ENCODE peak calls at places on chromosomes 11 and 22, in four cellular contexts. I is psoas muscle, J is NT2/D1, M is Peyer's patch. P is an unnamed sample.
A peak's percentile ranks its signal among the peaks of the same experiment; 100 is the strongest.

GRCh38 chr22:44795701-44796630 is 43.6 kb downstream of the ARHGAP8 start:
- DNase-seq in I (no peak), J (peak; percentile 44), M (no peak), P (no peak)

GRCh38 chr11:77879218-77879617 is 58.3 kb downstream of the AAMDC start:
- DNase-seq in I (peak; percentile 79), J (no peak), M (no peak), P (no peak)

GRCh38 chr11:134047586-134047999 is 21.3 kb upstream of the JAM3 start:
- DNase-seq in I (peak; percentile 84), J (no peak), M (peak; percentile 70), P (peak; percentile 62)

GRCh38 chr22:17917490-17917983 is 106.8 kb downstream of the MICAL3 start:
- DNase-seq in I (no peak), J (no peak), M (peak; percentile 93), P (peak; percentile 87)

GRCh38 chr11:43567396-43567975 is 113.1 kb upstream of the HSD17B12 start:
- DNase-seq in I (no peak), J (no peak), M (no peak), P (no peak)

GRCh38 chr11:23021287-23021863 is 161.1 kb upstream of the CCDC179 start:
- DNase-seq in I (no peak), J (peak; percentile 11), M (no peak), P (no peak)

GRCh38 chr22:18119409-18120110 is 9.0 kb downstream of the TUBA8 start:
- DNase-seq in I (peak; percentile 69), J (no peak), M (no peak), P (no peak)

GRCh38 chr11:64556721-64557250 is 34.2 kb upstream of the SLC22A12 start:
- DNase-seq in I (no peak), J (no peak), M (no peak), P (no peak)

GRCh38 chr11:72763823-72764222 is 11.6 kb upstream of the ARAP1 start:
- DNase-seq in I (no peak), J (no peak), M (no peak), P (no peak)

GRCh38 chr11:9273430-9274336 is 8.5 kb upstream of the DENND5A start:
- DNase-seq in I (no peak), J (no peak), M (peak; percentile 26), P (no peak)

GRCh38 chr22:35914665-35915476 is 113.8 kb downstream of the RBFOX2 start:
- DNase-seq in I (no peak), J (peak; percentile 46), M (peak; percentile 75), P (no peak)

GRCh38 chr11:32309541-32310217 is 125.7 kb downstream of the WT1 start:
- DNase-seq in I (no peak), J (no peak), M (no peak), P (no peak)

GRCh38 chr11:57479925-57480324 is 19.6 kb downstream of the RTN4RL2 start:
- DNase-seq in I (no peak), J (no peak), M (no peak), P (no peak)

GRCh38 chr11:60899021-60899936 is 7.1 kb downstream of the PRPF19 start:
- DNase-seq in I (no peak), J (peak; percentile 40), M (peak; percentile 75), P (peak; percentile 75)

GRCh38 chr11:60899977-60900376 is 6.4 kb downstream of the PRPF19 start:
- DNase-seq in I (no peak), J (no peak), M (no peak), P (no peak)

GRCh38 chr11:60891103-60891741 is 15.2 kb downstream of the PRPF19 start:
- DNase-seq in I (no peak), J (no peak), M (peak; percentile 45), P (no peak)

GRCh38 chr11:60897496-60897895 is 8.9 kb downstream of the PRPF19 start:
- DNase-seq in I (no peak), J (no peak), M (no peak), P (no peak)

GRCh38 chr11:60895687-60896086 is 10.7 kb downstream of the PRPF19 start:
- DNase-seq in I (no peak), J (no peak), M (no peak), P (peak; percentile 70)
- H3K36me3 ChIP-seq in I (peaks cover 97% of the 10 kb centered on the region), J (peaks cover 97% of the 10 kb centered on the region), M (no peaks in the 10 kb centered on the region), P (peaks cover 24% of the 10 kb centered on the region)

DNA sequence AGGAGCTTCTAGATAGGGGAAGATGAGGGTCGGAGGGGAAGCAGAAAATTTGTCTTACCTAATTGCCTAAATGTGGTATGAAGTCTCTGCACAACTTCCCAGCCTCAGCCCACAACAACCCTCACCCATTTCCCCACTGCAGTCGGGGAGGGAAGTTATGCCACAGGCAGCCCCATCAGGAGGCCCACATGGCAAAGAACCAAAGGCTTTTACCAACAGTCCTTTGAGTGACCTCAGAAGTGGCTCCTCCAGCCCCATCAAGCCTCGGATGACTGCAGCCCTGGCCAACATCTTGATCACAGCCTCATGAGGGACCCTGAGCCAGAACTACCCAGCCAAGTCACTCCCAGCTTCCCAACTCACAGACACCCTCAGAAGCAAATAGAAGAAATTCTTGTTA is 54.8 kb downstream of the CHST1 start:
- DNase-seq in I (no peak), J (no peak), M (no peak), P (no peak)
- H3K4me3 ChIP-seq in I (no peak overlapping the region), J (no peak overlapping the region), M (no peak overlapping the region), P (no peak overlapping the region)

DNA sequence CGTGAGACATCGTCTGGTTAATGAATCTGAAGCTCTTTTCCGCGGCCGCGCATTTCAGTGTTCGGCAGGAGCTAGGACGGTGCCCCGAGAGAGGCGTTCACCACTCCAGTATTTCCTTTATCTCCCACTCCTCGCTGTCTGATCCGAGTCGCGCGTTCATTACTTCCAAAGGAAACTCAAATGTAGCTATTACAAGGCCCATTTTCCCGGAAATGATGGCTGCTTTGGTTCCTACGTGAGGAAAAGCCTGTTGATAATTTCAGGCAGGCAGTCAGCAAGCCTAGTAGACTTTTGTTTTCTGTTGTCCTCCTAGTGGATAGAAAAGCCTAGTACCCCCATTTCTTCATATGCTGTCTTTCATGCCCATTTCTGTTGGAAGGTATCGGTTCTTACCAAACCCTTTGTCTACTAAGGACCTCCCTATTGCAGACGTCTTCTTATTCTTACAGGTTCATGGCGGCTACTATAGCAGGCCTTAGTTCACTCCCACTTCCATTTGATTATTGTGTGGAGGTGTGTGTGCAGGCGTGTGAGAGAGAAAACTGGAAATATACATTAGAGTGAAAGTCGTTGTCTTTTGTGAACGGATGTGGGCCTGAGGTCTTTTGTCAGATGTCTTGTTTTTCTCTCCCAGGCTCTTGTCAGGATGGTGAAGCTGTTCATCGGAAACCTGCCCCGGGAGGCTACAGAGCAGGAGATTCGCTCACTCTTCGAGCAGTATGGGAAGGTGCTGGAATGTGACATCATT is 737 bp downstream of the RBM4 start:
- DNase-seq in I (no peak), J (no peak), M (no peak), P (peak; percentile 55)
- H3K4me1 ChIP-seq in I (peaks cover 54% of the 10 kb centered on the region), J (peaks cover 16% of the 10 kb centered on the region), M (peaks cover 32% of the 10 kb centered on the region), P (peaks cover 55% of the 10 kb centered on the region)

GRCh38 chr11:125618383-125618782 is 6.6 kb upstream of the CHEK1 start:
- DNase-seq in I (no peak), J (no peak), M (no peak), P (no peak)
- H3K36me3 ChIP-seq in I (peaks cover 93% of the 10 kb centered on the region), J (peaks cover 73% of the 10 kb centered on the region), M (no peaks in the 10 kb centered on the region), P (peaks cover 13% of the 10 kb centered on the region)

GRCh38 chr11:3154001-3154599 is 11.0 kb downstream of the OSBPL5 start:
- DNase-seq in I (peak; percentile 23), J (no peak), M (no peak), P (no peak)
- H3K4me3 ChIP-seq in I (peak overlapping the region; percentile 0), J (no peak overlapping the region), M (peak overlapping the region; percentile 11), P (no peak overlapping the region)

GRCh38 chr22:37751449-37752188 is 54.8 kb downstream of the TRIOBP start:
- DNase-seq in I (no peak), J (no peak), M (no peak), P (no peak)

GRCh38 chr22:37752189-37753061 is 55.3 kb upstream of the GCAT start:
- DNase-seq in I (peak; percentile 94), J (no peak), M (peak; percentile 88), P (peak; percentile 83)

GRCh38 chr22:37749831-37750595 is 53.2 kb downstream of the TRIOBP start:
- DNase-seq in I (no peak), J (no peak), M (no peak), P (no peak)

GRCh38 chr22:37750596-37751162 is 53.8 kb downstream of the TRIOBP start:
- DNase-seq in I (no peak), J (no peak), M (no peak), P (no peak)

DNA sequence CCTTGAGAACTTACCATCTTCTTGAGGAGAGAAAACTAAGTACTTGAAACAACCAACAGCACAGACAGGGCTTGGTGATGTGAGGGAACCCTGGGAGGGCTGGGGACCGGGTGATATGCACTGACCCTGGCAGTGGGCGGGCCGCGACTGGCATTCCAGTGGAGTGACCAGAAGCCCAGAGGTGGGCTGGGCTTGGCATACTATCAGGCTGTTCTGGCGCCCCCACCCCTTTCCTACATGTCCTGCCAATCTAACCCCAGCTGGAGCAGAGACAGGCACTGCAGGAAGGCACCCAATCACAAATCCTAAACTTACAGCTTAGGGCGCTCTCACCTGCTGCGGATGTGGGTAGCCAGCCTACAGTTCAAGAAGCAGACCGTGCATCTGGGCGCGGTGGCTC is 54.0 kb upstream of the GCAT start:
- DNase-seq in I (no peak), J (no peak), M (no peak), P (no peak)
- H3K4me1 ChIP-seq in I (peaks cover 42% of the 10 kb centered on the region), J (peaks cover 21% of the 10 kb centered on the region), M (no peaks in the 10 kb centered on the region), P (peaks cover 27% of the 10 kb centered on the region)

GRCh38 chr11:45860764-45861510 is 13.7 kb downstream of the CRY2 start:
- DNase-seq in I (no peak), J (no peak), M (no peak), P (no peak)
- H3K36me3 ChIP-seq in I (peaks cover 69% of the 10 kb centered on the region), J (peaks cover 74% of the 10 kb centered on the region), M (no peaks in the 10 kb centered on the region), P (peaks cover 11% of the 10 kb centered on the region)

GRCh38 chr11:86064236-86064803 is 4.6 kb downstream of the PICALM start:
- DNase-seq in I (no peak), J (no peak), M (no peak), P (no peak)
- H3K4me3 ChIP-seq in I (peak overlapping the region; percentile 96), J (no peak overlapping the region), M (peak overlapping the region; percentile 71), P (no peak overlapping the region)

GRCh38 chr11:129951883-129952262 is 50.8 kb downstream of the PRDM10 start:
- DNase-seq in I (no peak), J (no peak), M (no peak), P (no peak)
- H3K4me1 ChIP-seq in I (no peaks in the 10 kb centered on the region), J (peaks cover 4% of the 10 kb centered on the region), M (no peaks in the 10 kb centered on the region), P (no peaks in the 10 kb centered on the region)

GRCh38 chr11:130897262-130898182 is 18.8 kb downstream of the SNX19 start:
- DNase-seq in I (peak; percentile 65), J (no peak), M (peak; percentile 53), P (peak; percentile 44)
- H3K36me3 ChIP-seq in I (peaks cover 88% of the 10 kb centered on the region), J (peaks cover 83% of the 10 kb centered on the region), M (no peaks in the 10 kb centered on the region), P (no peaks in the 10 kb centered on the region)

P was measured in mucosa of descending colon.